ENCODE peak calls at places on chromosomes 16 and 17, in five cellular contexts. One of them, this sample, is unnamed.
A peak's percentile ranks its signal among the peaks of the same experiment; 100 is the strongest.

GRCh38 chr17:59763861-59764260 is 56.4 kb downstream of the VMP1 start:
- DNase-seq in activated naive CD4-positive, alpha-beta T cell: no peak
- DNase-seq in neural crest cell: no peak
- DNase-seq in CD4-positive, alpha-beta T cell: no peak
- DNase-seq in NCI-H1694: no peak
- DNase-seq in this sample: no peak

GRCh38 chr16:88941051-88941932 is 35.7 kb downstream of the CBFA2T3 start:
- DNase-seq in neural crest cell: no peak
- DNase-seq in activated naive CD4-positive, alpha-beta T cell: no peak
- DNase-seq in NCI-H1694: no peak
- DNase-seq in CD4-positive, alpha-beta T cell: no peak
- DNase-seq in this sample: peak; percentile 69

GRCh38 chr17:63635313-63635712 is 13.1 kb downstream of the MAP3K3 start:
- DNase-seq in activated naive CD4-positive, alpha-beta T cell: no peak
- DNase-seq in NCI-H1694: no peak
- DNase-seq in CD4-positive, alpha-beta T cell: no peak
- DNase-seq in neural crest cell: no peak
- DNase-seq in this sample: no peak

GRCh38 chr17:74393323-74393942 is 26.1 kb downstream of the GPR142 start:
- DNase-seq in activated naive CD4-positive, alpha-beta T cell: no peak
- DNase-seq in CD4-positive, alpha-beta T cell: no peak
- DNase-seq in NCI-H1694: no peak
- DNase-seq in neural crest cell: no peak
- DNase-seq in this sample: peak; percentile 64

GRCh38 chr17:17028059-17028877 is 14.0 kb upstream of the MPRIP start:
- DNase-seq in neural crest cell: peak; percentile 48
- DNase-seq in CD4-positive, alpha-beta T cell: no peak
- DNase-seq in activated naive CD4-positive, alpha-beta T cell: no peak
- DNase-seq in NCI-H1694: peak; percentile 93
- DNase-seq in this sample: no peak

GRCh38 chr17:28191018-28191417 is 128.0 kb upstream of the TMEM97 start:
- DNase-seq in NCI-H1694: no peak
- DNase-seq in neural crest cell: no peak
- DNase-seq in activated naive CD4-positive, alpha-beta T cell: no peak
- DNase-seq in CD4-positive, alpha-beta T cell: no peak
- DNase-seq in this sample: no peak

GRCh38 chr17:40065041-40065770 is 2.4 kb downstream of the THRA start:
- DNase-seq in CD4-positive, alpha-beta T cell: no peak
- DNase-seq in NCI-H1694: no peak
- DNase-seq in neural crest cell: peak; percentile 30
- DNase-seq in activated naive CD4-positive, alpha-beta T cell: no peak
- DNase-seq in this sample: no peak

GRCh38 chr16:52034830-52035229 is 512.1 kb downstream of the TOX3 start:
- DNase-seq in neural crest cell: no peak
- DNase-seq in NCI-H1694: no peak
- DNase-seq in activated naive CD4-positive, alpha-beta T cell: no peak
- DNase-seq in CD4-positive, alpha-beta T cell: no peak
- DNase-seq in this sample: no peak

GRCh38 chr16:23060458-23061320 is 88.6 kb downstream of the USP31 start:
- DNase-seq in CD4-positive, alpha-beta T cell: peak; percentile 22
- DNase-seq in NCI-H1694: peak; percentile 44
- DNase-seq in activated naive CD4-positive, alpha-beta T cell: no peak
- DNase-seq in neural crest cell: peak; percentile 62
- DNase-seq in this sample: peak; percentile 53

GRCh38 chr17:7439462-7440112 is at the start of gene FGF11:
- DNase-seq in neural crest cell: no peak
- DNase-seq in activated naive CD4-positive, alpha-beta T cell: no peak
- DNase-seq in CD4-positive, alpha-beta T cell: no peak
- DNase-seq in NCI-H1694: no peak
- DNase-seq in this sample: no peak

GRCh38 chr17:14340968-14341412 is 40.1 kb downstream of the HS3ST3B1 start:
- DNase-seq in CD4-positive, alpha-beta T cell: no peak
- DNase-seq in neural crest cell: no peak
- DNase-seq in activated naive CD4-positive, alpha-beta T cell: no peak
- DNase-seq in NCI-H1694: no peak
- DNase-seq in this sample: no peak

GRCh38 chr17:9192010-9192409 is 170.7 kb downstream of the NTN1 start:
- DNase-seq in CD4-positive, alpha-beta T cell: no peak
- DNase-seq in NCI-H1694: peak; percentile 34
- DNase-seq in activated naive CD4-positive, alpha-beta T cell: no peak
- DNase-seq in neural crest cell: no peak
- DNase-seq in this sample: no peak

This sample was measured in NCI-H2171.